ENCODE peak calls at places on chromosome 21, in ten cellular contexts. One of them, this sample, is unnamed.

GRCh38 chr21:46559291-46559983 is 45.4 kb downstream of the S100B start:
- DNase-seq in fibroblast of lung: no peak
- DNase-seq in neural progenitor cell: no peak
- DNase-seq in psoas muscle: no peak
- DNase-seq in brain microvascular endothelial cell: no peak
- DNase-seq in GM23248: no peak
- DNase-seq in lower lobe of right lung: no peak
- DNase-seq in small intestine: peak; percentile 9
- DNase-seq in mesendoderm: no peak
- DNase-seq in CD8-positive, alpha-beta memory T cell: peak; percentile 71
- DNase-seq in this sample: no peak

GRCh38 chr21:15224346-15225086 is 159.7 kb upstream of the NRIP1 start:
- DNase-seq in brain microvascular endothelial cell: peak; percentile 90
- DNase-seq in small intestine: no peak
- DNase-seq in GM23248: peak; percentile 97
- DNase-seq in psoas muscle: no peak
- DNase-seq in CD8-positive, alpha-beta memory T cell: no peak
- DNase-seq in fibroblast of lung: peak; percentile 94
- DNase-seq in neural progenitor cell: no peak
- DNase-seq in lower lobe of right lung: no peak
- DNase-seq in mesendoderm: no peak
- DNase-seq in this sample: no peak

GRCh38 chr21:25573409-25574206 is 33.7 kb downstream of the MRPL39 start:
- DNase-seq in CD8-positive, alpha-beta memory T cell: peak; percentile 50
- DNase-seq in neural progenitor cell: no peak
- DNase-seq in psoas muscle: no peak
- DNase-seq in lower lobe of right lung: no peak
- DNase-seq in small intestine: peak; percentile 16
- DNase-seq in mesendoderm: peak; percentile 26
- DNase-seq in GM23248: peak; percentile 98
- DNase-seq in fibroblast of lung: peak; percentile 98
- DNase-seq in brain microvascular endothelial cell: peak; percentile 98
- DNase-seq in this sample: no peak

GRCh38 chr21:29371464-29371863 is 72.7 kb downstream of the BACH1 start:
- DNase-seq in small intestine: no peak
- DNase-seq in psoas muscle: no peak
- DNase-seq in neural progenitor cell: no peak
- DNase-seq in CD8-positive, alpha-beta memory T cell: no peak
- DNase-seq in brain microvascular endothelial cell: no peak
- DNase-seq in mesendoderm: no peak
- DNase-seq in GM23248: no peak
- DNase-seq in fibroblast of lung: peak; percentile 27
- DNase-seq in lower lobe of right lung: no peak
- DNase-seq in this sample: no peak

GRCh38 chr21:36436829-36437744 is 42.8 kb downstream of the CLDN14 start:
- DNase-seq in CD8-positive, alpha-beta memory T cell: no peak
- DNase-seq in mesendoderm: no peak
- DNase-seq in GM23248: peak; percentile 41
- DNase-seq in neural progenitor cell: no peak
- DNase-seq in small intestine: no peak
- DNase-seq in fibroblast of lung: peak; percentile 46
- DNase-seq in brain microvascular endothelial cell: no peak
- DNase-seq in lower lobe of right lung: no peak
- DNase-seq in psoas muscle: no peak
- DNase-seq in this sample: no peak

GRCh38 chr21:43645414-43645891 is 13.8 kb downstream of the HSF2BP start:
- DNase-seq in CD8-positive, alpha-beta memory T cell: no peak
- DNase-seq in lower lobe of right lung: no peak
- DNase-seq in neural progenitor cell: peak; percentile 66
- DNase-seq in small intestine: peak; percentile 82
- DNase-seq in mesendoderm: peak; percentile 84
- DNase-seq in fibroblast of lung: peak; percentile 78
- DNase-seq in psoas muscle: no peak
- DNase-seq in GM23248: peak; percentile 88
- DNase-seq in brain microvascular endothelial cell: peak; percentile 84
- DNase-seq in this sample: peak; percentile 70

GRCh38 chr21:42562816-42563215 is 49.2 kb downstream of the SLC37A1 start:
- DNase-seq in small intestine: no peak
- DNase-seq in CD8-positive, alpha-beta memory T cell: no peak
- DNase-seq in neural progenitor cell: no peak
- DNase-seq in brain microvascular endothelial cell: no peak
- DNase-seq in psoas muscle: no peak
- DNase-seq in mesendoderm: no peak
- DNase-seq in fibroblast of lung: no peak
- DNase-seq in GM23248: no peak
- DNase-seq in lower lobe of right lung: peak; percentile 33
- DNase-seq in this sample: no peak

GRCh38 chr21:26116456-26117011 is 54.0 kb downstream of the APP start:
- DNase-seq in psoas muscle: no peak
- DNase-seq in small intestine: no peak
- DNase-seq in neural progenitor cell: no peak
- DNase-seq in lower lobe of right lung: no peak
- DNase-seq in GM23248: peak; percentile 80
- DNase-seq in mesendoderm: peak; percentile 97
- DNase-seq in brain microvascular endothelial cell: no peak
- DNase-seq in fibroblast of lung: peak; percentile 55
- DNase-seq in CD8-positive, alpha-beta memory T cell: no peak
- DNase-seq in this sample: no peak

GRCh38 chr21:26982767-26983166 is 15.9 kb upstream of the ADAMTS5 start:
- DNase-seq in psoas muscle: no peak
- DNase-seq in CD8-positive, alpha-beta memory T cell: no peak
- DNase-seq in lower lobe of right lung: no peak
- DNase-seq in mesendoderm: no peak
- DNase-seq in small intestine: no peak
- DNase-seq in brain microvascular endothelial cell: no peak
- DNase-seq in fibroblast of lung: peak; percentile 33
- DNase-seq in GM23248: peak; percentile 70
- DNase-seq in neural progenitor cell: no peak
- DNase-seq in this sample: no peak

DNA sequence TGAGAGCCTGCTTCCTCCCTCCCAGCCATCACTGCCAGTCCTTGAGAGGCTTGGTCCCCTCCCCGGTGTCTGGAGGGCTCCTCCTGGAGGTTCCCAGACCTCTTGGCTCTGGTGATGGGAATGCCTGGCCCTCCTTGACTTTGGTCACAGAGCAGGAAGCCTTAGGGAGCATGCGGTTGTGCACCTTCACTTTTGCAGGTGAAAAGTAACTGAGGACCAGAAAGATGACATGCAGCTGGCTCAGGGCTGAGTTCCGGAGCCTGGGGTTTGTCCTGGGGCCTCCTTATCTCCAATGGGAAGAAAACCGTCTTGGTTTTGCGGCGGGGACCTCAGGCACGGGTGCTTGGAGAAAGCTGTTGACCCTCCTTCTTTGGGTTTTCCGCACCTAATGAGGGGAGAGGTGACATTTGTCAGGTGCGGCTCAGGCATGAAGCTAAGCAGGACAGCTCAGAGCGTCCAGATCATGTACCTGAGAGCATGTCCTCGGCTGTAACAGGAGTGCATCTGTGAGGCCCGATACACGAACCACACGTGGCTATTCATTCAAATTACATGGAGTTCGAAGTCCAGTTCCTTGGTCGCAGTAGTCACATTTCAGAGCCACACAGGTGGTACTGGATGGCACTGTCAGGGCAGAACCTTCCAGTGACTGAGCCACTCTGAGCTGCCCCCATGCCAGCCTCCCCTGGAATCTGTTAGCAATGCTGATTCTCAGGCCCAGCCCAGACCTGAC is 608 bp upstream of the MX2 start:
- DNase-seq in lower lobe of right lung: no peak
- DNase-seq in mesendoderm: no peak
- DNase-seq in small intestine: peak; percentile 86
- DNase-seq in CD8-positive, alpha-beta memory T cell: no peak
- DNase-seq in fibroblast of lung: no peak
- DNase-seq in GM23248: no peak
- DNase-seq in brain microvascular endothelial cell: no peak
- DNase-seq in psoas muscle: no peak
- DNase-seq in neural progenitor cell: no peak
- DNase-seq in this sample: no peak
- H3K27ac ChIP-seq in lower lobe of right lung: peak overlapping the region; percentile 90
- H3K27ac ChIP-seq in mesendoderm: no peak overlapping the region
- H3K27ac ChIP-seq in small intestine: peak overlapping the region; percentile 84
- H3K27ac ChIP-seq in CD8-positive, alpha-beta memory T cell: peak overlapping the region; percentile 98
- H3K27ac ChIP-seq in fibroblast of lung: peak overlapping the region; percentile 16
- H3K27ac ChIP-seq in GM23248: peak overlapping the region; percentile 64
- H3K27ac ChIP-seq in brain microvascular endothelial cell: no peak overlapping the region
- H3K27ac ChIP-seq in psoas muscle: peak overlapping the region; percentile 62
- H3K27ac ChIP-seq in neural progenitor cell: no peak overlapping the region
- H3K27ac ChIP-seq in this sample: peak overlapping the region; percentile 69

GRCh38 chr21:34668803-34669148 is at the start of gene CLIC6:
- DNase-seq in small intestine: no peak
- DNase-seq in brain microvascular endothelial cell: no peak
- DNase-seq in mesendoderm: peak; percentile 64
- DNase-seq in CD8-positive, alpha-beta memory T cell: no peak
- DNase-seq in fibroblast of lung: no peak
- DNase-seq in GM23248: no peak
- DNase-seq in neural progenitor cell: peak; percentile 57
- DNase-seq in lower lobe of right lung: peak; percentile 74
- DNase-seq in psoas muscle: no peak
- DNase-seq in this sample: no peak

GRCh38 chr21:34670962-34671348 is 2.2 kb downstream of the CLIC6 start:
- DNase-seq in small intestine: no peak
- DNase-seq in neural progenitor cell: peak; percentile 41
- DNase-seq in lower lobe of right lung: no peak
- DNase-seq in GM23248: peak; percentile 44
- DNase-seq in fibroblast of lung: no peak
- DNase-seq in psoas muscle: no peak
- DNase-seq in mesendoderm: peak; percentile 43
- DNase-seq in brain microvascular endothelial cell: no peak
- DNase-seq in CD8-positive, alpha-beta memory T cell: no peak
- DNase-seq in this sample: no peak

GRCh38 chr21:34671891-34672290 is 3.1 kb downstream of the CLIC6 start:
- DNase-seq in lower lobe of right lung: no peak
- DNase-seq in CD8-positive, alpha-beta memory T cell: no peak
- DNase-seq in fibroblast of lung: no peak
- DNase-seq in neural progenitor cell: no peak
- DNase-seq in brain microvascular endothelial cell: no peak
- DNase-seq in small intestine: no peak
- DNase-seq in GM23248: no peak
- DNase-seq in psoas muscle: no peak
- DNase-seq in mesendoderm: no peak
- DNase-seq in this sample: no peak

GRCh38 chr21:34669149-34669879 is 520 bp downstream of the CLIC6 start:
- DNase-seq in psoas muscle: no peak
- DNase-seq in mesendoderm: peak; percentile 44
- DNase-seq in small intestine: no peak
- DNase-seq in fibroblast of lung: no peak
- DNase-seq in brain microvascular endothelial cell: no peak
- DNase-seq in lower lobe of right lung: peak; percentile 70
- DNase-seq in CD8-positive, alpha-beta memory T cell: no peak
- DNase-seq in neural progenitor cell: peak; percentile 57
- DNase-seq in GM23248: peak; percentile 29
- DNase-seq in this sample: no peak

GRCh38 chr21:34670220-34670961 is 1.6 kb downstream of the CLIC6 start:
- DNase-seq in fibroblast of lung: peak; percentile 9
- DNase-seq in brain microvascular endothelial cell: no peak
- DNase-seq in psoas muscle: no peak
- DNase-seq in small intestine: no peak
- DNase-seq in lower lobe of right lung: no peak
- DNase-seq in mesendoderm: peak; percentile 66
- DNase-seq in neural progenitor cell: peak; percentile 57
- DNase-seq in CD8-positive, alpha-beta memory T cell: no peak
- DNase-seq in GM23248: peak; percentile 49
- DNase-seq in this sample: peak; percentile 60
- H3K27me3 ChIP-seq in fibroblast of lung: peaks cover 38% of the 10 kb centered on the region
- H3K27me3 ChIP-seq in brain microvascular endothelial cell: peaks cover 56% of the 10 kb centered on the region
- H3K27me3 ChIP-seq in psoas muscle: peaks cover 49% of the 10 kb centered on the region
- H3K27me3 ChIP-seq in small intestine: peaks cover 7% of the 10 kb centered on the region
- H3K27me3 ChIP-seq in lower lobe of right lung: peaks cover 40% of the 10 kb centered on the region
- H3K27me3 ChIP-seq in mesendoderm: peaks cover 22% of the 10 kb centered on the region
- H3K27me3 ChIP-seq in neural progenitor cell: peaks cover 79% of the 10 kb centered on the region
- H3K27me3 ChIP-seq in CD8-positive, alpha-beta memory T cell: peaks cover 6% of the 10 kb centered on the region
- H3K27me3 ChIP-seq in GM23248: peaks cover 78% of the 10 kb centered on the region
- H3K27me3 ChIP-seq in this sample: peaks cover 13% of the 10 kb centered on the region

GRCh38 chr21:33199516-33200217 is 30.1 kb upstream of the IFNAR2 start:
- DNase-seq in fibroblast of lung: peak; percentile 88
- DNase-seq in brain microvascular endothelial cell: peak; percentile 94
- DNase-seq in neural progenitor cell: peak; percentile 85
- DNase-seq in mesendoderm: peak; percentile 83
- DNase-seq in psoas muscle: peak; percentile 61
- DNase-seq in CD8-positive, alpha-beta memory T cell: peak; percentile 85
- DNase-seq in GM23248: peak; percentile 97
- DNase-seq in small intestine: peak; percentile 96
- DNase-seq in lower lobe of right lung: no peak
- DNase-seq in this sample: peak; percentile 90

GRCh38 chr21:33198346-33199135 is 31.2 kb upstream of the IFNAR2 start:
- DNase-seq in mesendoderm: no peak
- DNase-seq in psoas muscle: peak; percentile 58
- DNase-seq in lower lobe of right lung: peak; percentile 76
- DNase-seq in CD8-positive, alpha-beta memory T cell: no peak
- DNase-seq in brain microvascular endothelial cell: no peak
- DNase-seq in GM23248: peak; percentile 67
- DNase-seq in fibroblast of lung: peak; percentile 60
- DNase-seq in neural progenitor cell: no peak
- DNase-seq in small intestine: no peak
- DNase-seq in this sample: no peak

GRCh38 chr21:33196956-33197374 is 32.8 kb upstream of the IFNAR2 start:
- DNase-seq in neural progenitor cell: peak; percentile 91
- DNase-seq in GM23248: peak; percentile 74
- DNase-seq in lower lobe of right lung: peak; percentile 70
- DNase-seq in small intestine: peak; percentile 79
- DNase-seq in brain microvascular endothelial cell: peak; percentile 47
- DNase-seq in CD8-positive, alpha-beta memory T cell: peak; percentile 70
- DNase-seq in psoas muscle: peak; percentile 58
- DNase-seq in mesendoderm: peak; percentile 87
- DNase-seq in fibroblast of lung: peak; percentile 55
- DNase-seq in this sample: peak; percentile 60

GRCh38 chr21:33201945-33202344 is 27.8 kb upstream of the IFNAR2 start:
- DNase-seq in fibroblast of lung: no peak
- DNase-seq in GM23248: peak; percentile 37
- DNase-seq in brain microvascular endothelial cell: no peak
- DNase-seq in neural progenitor cell: no peak
- DNase-seq in small intestine: peak; percentile 60
- DNase-seq in CD8-positive, alpha-beta memory T cell: no peak
- DNase-seq in lower lobe of right lung: no peak
- DNase-seq in psoas muscle: no peak
- DNase-seq in mesendoderm: no peak
- DNase-seq in this sample: peak; percentile 36

DNA sequence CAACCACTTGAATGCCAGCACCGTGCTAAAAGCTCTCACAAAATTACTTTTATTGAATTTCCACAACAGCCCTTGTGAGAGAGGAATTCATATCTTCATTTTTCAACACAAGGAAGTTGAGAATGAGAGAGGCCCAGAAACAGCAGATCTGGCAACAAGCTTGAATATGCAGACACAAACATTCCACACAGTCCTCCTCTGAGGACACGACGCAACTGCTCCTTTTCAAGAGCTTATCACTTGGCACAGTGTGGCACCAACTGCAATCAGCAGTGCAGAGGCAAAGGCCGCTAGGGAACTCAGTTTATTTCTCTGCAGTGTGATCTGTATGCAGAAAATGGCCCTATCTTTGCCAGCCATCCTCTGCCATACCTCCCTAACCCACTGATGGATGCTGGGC is 32.2 kb upstream of the IFNAR2 start:
- DNase-seq in psoas muscle: no peak
- DNase-seq in fibroblast of lung: no peak
- DNase-seq in CD8-positive, alpha-beta memory T cell: no peak
- DNase-seq in brain microvascular endothelial cell: no peak
- DNase-seq in mesendoderm: peak; percentile 26
- DNase-seq in lower lobe of right lung: no peak
- DNase-seq in GM23248: no peak
- DNase-seq in neural progenitor cell: no peak
- DNase-seq in small intestine: peak; percentile 82
- DNase-seq in this sample: no peak
- H3K27ac ChIP-seq in psoas muscle: no peak overlapping the region
- H3K27ac ChIP-seq in fibroblast of lung: no peak overlapping the region
- H3K27ac ChIP-seq in CD8-positive, alpha-beta memory T cell: no peak overlapping the region
- H3K27ac ChIP-seq in brain microvascular endothelial cell: no peak overlapping the region
- H3K27ac ChIP-seq in mesendoderm: no peak overlapping the region
- H3K27ac ChIP-seq in lower lobe of right lung: peak overlapping the region; percentile 73
- H3K27ac ChIP-seq in GM23248: no peak overlapping the region
- H3K27ac ChIP-seq in neural progenitor cell: no peak overlapping the region
- H3K27ac ChIP-seq in small intestine: no peak overlapping the region
- H3K27ac ChIP-seq in this sample: no peak overlapping the region

GRCh38 chr21:45000637-45001133 is 60.9 kb downstream of the SLX9 start:
- DNase-seq in lower lobe of right lung: no peak
- DNase-seq in small intestine: no peak
- DNase-seq in neural progenitor cell: no peak
- DNase-seq in GM23248: no peak
- DNase-seq in mesendoderm: no peak
- DNase-seq in CD8-positive, alpha-beta memory T cell: peak; percentile 2
- DNase-seq in fibroblast of lung: no peak
- DNase-seq in brain microvascular endothelial cell: no peak
- DNase-seq in psoas muscle: peak; percentile 54
- DNase-seq in this sample: no peak
- H3K27me3 ChIP-seq in lower lobe of right lung: no peaks in the 10 kb centered on the region
- H3K27me3 ChIP-seq in small intestine: no peaks in the 10 kb centered on the region
- H3K27me3 ChIP-seq in neural progenitor cell: no peaks in the 10 kb centered on the region
- H3K27me3 ChIP-seq in GM23248: no peaks in the 10 kb centered on the region
- H3K27me3 ChIP-seq in mesendoderm: no peaks in the 10 kb centered on the region
- H3K27me3 ChIP-seq in CD8-positive, alpha-beta memory T cell: no peaks in the 10 kb centered on the region
- H3K27me3 ChIP-seq in fibroblast of lung: peaks cover 5% of the 10 kb centered on the region
- H3K27me3 ChIP-seq in brain microvascular endothelial cell: no peaks in the 10 kb centered on the region
- H3K27me3 ChIP-seq in psoas muscle: no peaks in the 10 kb centered on the region
- H3K27me3 ChIP-seq in this sample: no peaks in the 10 kb centered on the region